ENCODE peak calls at places on chromosomes 4 and X, in eight cellular contexts. One of them, this sample, is unnamed.

GRCh38 chr4:53019485-53020382 is 157.6 kb downstream of the RASL11B start:
- DNase-seq in brain microvascular endothelial cell: peak
- DNase-seq in RWPE2: no peak
- DNase-seq in COLO829: peak
- DNase-seq in NCI-H1105: no peak
- DNase-seq in anterior cingulate cortex: no peak
- DNase-seq in NCI-H774: no peak
- DNase-seq in body of pancreas: no peak
- DNase-seq in this sample: peak

GRCh38 chrX:104137496-104137895 is 19.3 kb downstream of the SLC25A53 start:
- DNase-seq in brain microvascular endothelial cell: peak
- DNase-seq in RWPE2: no peak
- DNase-seq in COLO829: no peak
- DNase-seq in NCI-H1105: no peak
- DNase-seq in anterior cingulate cortex: no peak
- DNase-seq in NCI-H774: no peak
- DNase-seq in body of pancreas: no peak
- DNase-seq in this sample: peak

GRCh38 chr4:188175288-188175687 is 36.0 kb downstream of the TRIML1 start:
- DNase-seq in brain microvascular endothelial cell: no peak
- DNase-seq in RWPE2: no peak
- DNase-seq in COLO829: no peak
- DNase-seq in NCI-H1105: no peak
- DNase-seq in anterior cingulate cortex: no peak
- DNase-seq in NCI-H774: no peak
- DNase-seq in body of pancreas: no peak
- DNase-seq in this sample: no peak

GRCh38 chrX:49106930-49107329 is 16.6 kb downstream of the GPKOW start:
- DNase-seq in brain microvascular endothelial cell: peak
- DNase-seq in RWPE2: no peak
- DNase-seq in COLO829: peak
- DNase-seq in NCI-H1105: no peak
- DNase-seq in anterior cingulate cortex: peak
- DNase-seq in NCI-H774: no peak
- DNase-seq in body of pancreas: peak
- DNase-seq in this sample: peak

GRCh38 chr4:97150966-97151365 is 992.3 kb downstream of the STPG2 start:
- DNase-seq in brain microvascular endothelial cell: no peak
- DNase-seq in RWPE2: no peak
- DNase-seq in COLO829: no peak
- DNase-seq in NCI-H1105: no peak
- DNase-seq in anterior cingulate cortex: no peak
- DNase-seq in NCI-H774: no peak
- DNase-seq in body of pancreas: no peak
- DNase-seq in this sample: no peak

GRCh38 chr4:20839957-20840356 is 139.7 kb downstream of the PACRGL start:
- DNase-seq in brain microvascular endothelial cell: peak
- DNase-seq in RWPE2: no peak
- DNase-seq in COLO829: peak
- DNase-seq in NCI-H1105: no peak
- DNase-seq in anterior cingulate cortex: no peak
- DNase-seq in NCI-H774: no peak
- DNase-seq in body of pancreas: no peak
- DNase-seq in this sample: peak

GRCh38 chr4:117596917-117597316 is 437.4 kb upstream of the NDST3 start:
- DNase-seq in brain microvascular endothelial cell: no peak
- DNase-seq in RWPE2: no peak
- DNase-seq in COLO829: no peak
- DNase-seq in NCI-H1105: no peak
- DNase-seq in anterior cingulate cortex: no peak
- DNase-seq in NCI-H774: no peak
- DNase-seq in body of pancreas: no peak
- DNase-seq in this sample: no peak

GRCh38 chr4:168380290-168380689 is 61.7 kb upstream of the DDX60 start:
- DNase-seq in brain microvascular endothelial cell: no peak
- DNase-seq in RWPE2: no peak
- DNase-seq in COLO829: no peak
- DNase-seq in NCI-H1105: no peak
- DNase-seq in anterior cingulate cortex: no peak
- DNase-seq in NCI-H774: no peak
- DNase-seq in body of pancreas: no peak
- DNase-seq in this sample: no peak

GRCh38 chr4:65943076-65943475 is 272.8 kb upstream of the EPHA5 start:
- DNase-seq in brain microvascular endothelial cell: peak
- DNase-seq in RWPE2: no peak
- DNase-seq in COLO829: peak
- DNase-seq in NCI-H1105: peak
- DNase-seq in anterior cingulate cortex: no peak
- DNase-seq in NCI-H774: no peak
- DNase-seq in body of pancreas: no peak
- DNase-seq in this sample: peak

GRCh38 chr4:155526452-155527169 is 140.0 kb upstream of the GUCY1A1 start:
- DNase-seq in brain microvascular endothelial cell: no peak
- DNase-seq in RWPE2: no peak
- DNase-seq in COLO829: no peak
- DNase-seq in NCI-H1105: no peak
- DNase-seq in anterior cingulate cortex: no peak
- DNase-seq in NCI-H774: no peak
- DNase-seq in body of pancreas: no peak
- DNase-seq in this sample: no peak

GRCh38 chr4:123603165-123603564 is 206.6 kb downstream of the SPRY1 start:
- DNase-seq in brain microvascular endothelial cell: peak
- DNase-seq in RWPE2: peak
- DNase-seq in COLO829: no peak
- DNase-seq in NCI-H1105: no peak
- DNase-seq in anterior cingulate cortex: no peak
- DNase-seq in NCI-H774: no peak
- DNase-seq in body of pancreas: peak
- DNase-seq in this sample: peak

GRCh38 chr4:54568184-54568583 is 89.6 kb upstream of the KIT start:
- DNase-seq in brain microvascular endothelial cell: peak
- DNase-seq in RWPE2: no peak
- DNase-seq in COLO829: peak
- DNase-seq in NCI-H1105: no peak
- DNase-seq in anterior cingulate cortex: no peak
- DNase-seq in NCI-H774: no peak
- DNase-seq in body of pancreas: no peak
- DNase-seq in this sample: peak

GRCh38 chrX:71910526-71911022 is at the start of gene NHSL2:
- DNase-seq in brain microvascular endothelial cell: no peak
- DNase-seq in RWPE2: no peak
- DNase-seq in COLO829: no peak
- DNase-seq in NCI-H1105: peak
- DNase-seq in anterior cingulate cortex: no peak
- DNase-seq in NCI-H774: no peak
- DNase-seq in body of pancreas: peak
- DNase-seq in this sample: peak

GRCh38 chr4:141524116-141524515 is 112.3 kb upstream of the IL15 start:
- DNase-seq in brain microvascular endothelial cell: no peak
- DNase-seq in RWPE2: no peak
- DNase-seq in COLO829: no peak
- DNase-seq in NCI-H1105: no peak
- DNase-seq in anterior cingulate cortex: no peak
- DNase-seq in NCI-H774: no peak
- DNase-seq in body of pancreas: no peak
- DNase-seq in this sample: peak

GRCh38 chr4:1195894-1196401 is 23.6 kb upstream of the SPON2 start:
- DNase-seq in brain microvascular endothelial cell: no peak
- DNase-seq in RWPE2: peak
- DNase-seq in COLO829: no peak
- DNase-seq in NCI-H1105: no peak
- DNase-seq in anterior cingulate cortex: no peak
- DNase-seq in NCI-H774: no peak
- DNase-seq in body of pancreas: no peak
- DNase-seq in this sample: no peak

GRCh38 chr4:18155062-18156041 is 133.8 kb upstream of the LCORL start:
- DNase-seq in brain microvascular endothelial cell: no peak
- DNase-seq in RWPE2: no peak
- DNase-seq in COLO829: no peak
- DNase-seq in NCI-H1105: no peak
- DNase-seq in anterior cingulate cortex: no peak
- DNase-seq in NCI-H774: no peak
- DNase-seq in body of pancreas: no peak
- DNase-seq in this sample: no peak

GRCh38 chr4:149973181-149973580 is 105.1 kb upstream of the DCLK2 start:
- DNase-seq in brain microvascular endothelial cell: no peak
- DNase-seq in RWPE2: no peak
- DNase-seq in COLO829: no peak
- DNase-seq in NCI-H1105: no peak
- DNase-seq in anterior cingulate cortex: no peak
- DNase-seq in NCI-H774: no peak
- DNase-seq in body of pancreas: no peak
- DNase-seq in this sample: no peak

GRCh38 chr4:186755550-186756519 is 32.2 kb upstream of the FAT1 start:
- DNase-seq in brain microvascular endothelial cell: no peak
- DNase-seq in RWPE2: no peak
- DNase-seq in COLO829: no peak
- DNase-seq in NCI-H1105: no peak
- DNase-seq in anterior cingulate cortex: no peak
- DNase-seq in NCI-H774: no peak
- DNase-seq in body of pancreas: no peak
- DNase-seq in this sample: no peak

GRCh38 chrX:153922932-153923857 is 2.9 kb downstream of the ARHGAP4 start:
- DNase-seq in brain microvascular endothelial cell: no peak
- DNase-seq in RWPE2: no peak
- DNase-seq in COLO829: no peak
- DNase-seq in NCI-H1105: peak
- DNase-seq in anterior cingulate cortex: peak
- DNase-seq in NCI-H774: no peak
- DNase-seq in body of pancreas: peak
- DNase-seq in this sample: peak

GRCh38 chr4:54487491-54487890 is 170.3 kb upstream of the KIT start:
- DNase-seq in brain microvascular endothelial cell: peak
- DNase-seq in RWPE2: no peak
- DNase-seq in COLO829: no peak
- DNase-seq in NCI-H1105: no peak
- DNase-seq in anterior cingulate cortex: no peak
- DNase-seq in NCI-H774: no peak
- DNase-seq in body of pancreas: no peak
- DNase-seq in this sample: peak

GRCh38 chrX:113001836-113002235 is 161.2 kb upstream of the AMOT start:
- DNase-seq in brain microvascular endothelial cell: no peak
- DNase-seq in RWPE2: no peak
- DNase-seq in COLO829: no peak
- DNase-seq in NCI-H1105: no peak
- DNase-seq in anterior cingulate cortex: no peak
- DNase-seq in NCI-H774: no peak
- DNase-seq in body of pancreas: no peak
- DNase-seq in this sample: no peak

GRCh38 chrX:137479394-137479793 is 86.5 kb upstream of the ZIC3 start:
- DNase-seq in brain microvascular endothelial cell: no peak
- DNase-seq in RWPE2: no peak
- DNase-seq in COLO829: no peak
- DNase-seq in NCI-H1105: peak
- DNase-seq in anterior cingulate cortex: no peak
- DNase-seq in NCI-H774: peak
- DNase-seq in body of pancreas: peak
- DNase-seq in this sample: no peak

GRCh38 chr4:75498041-75498440 is 16.2 kb downstream of the RCHY1 start:
- DNase-seq in brain microvascular endothelial cell: no peak
- DNase-seq in RWPE2: no peak
- DNase-seq in COLO829: no peak
- DNase-seq in NCI-H1105: no peak
- DNase-seq in anterior cingulate cortex: no peak
- DNase-seq in NCI-H774: no peak
- DNase-seq in body of pancreas: no peak
- DNase-seq in this sample: peak

GRCh38 chrX:21373637-21374162 is 518 bp upstream of the CNKSR2 start:
- DNase-seq in brain microvascular endothelial cell: no peak
- DNase-seq in RWPE2: no peak
- DNase-seq in COLO829: no peak
- DNase-seq in NCI-H1105: peak
- DNase-seq in anterior cingulate cortex: no peak
- DNase-seq in NCI-H774: peak
- DNase-seq in body of pancreas: peak
- DNase-seq in this sample: no peak

GRCh38 chrX:56802921-56803848 is 74.1 kb downstream of the NBDY start:
- DNase-seq in brain microvascular endothelial cell: peak
- DNase-seq in RWPE2: no peak
- DNase-seq in COLO829: no peak
- DNase-seq in NCI-H1105: peak
- DNase-seq in anterior cingulate cortex: peak
- DNase-seq in NCI-H774: no peak
- DNase-seq in body of pancreas: no peak
- DNase-seq in this sample: peak

GRCh38 chrX:110086916-110087484 is 84.1 kb downstream of the TMEM164 start:
- DNase-seq in brain microvascular endothelial cell: peak
- DNase-seq in RWPE2: no peak
- DNase-seq in COLO829: peak
- DNase-seq in NCI-H1105: no peak
- DNase-seq in anterior cingulate cortex: no peak
- DNase-seq in NCI-H774: no peak
- DNase-seq in body of pancreas: no peak
- DNase-seq in this sample: peak

GRCh38 chr4:23818097-23818648 is 71.7 kb downstream of the PPARGC1A start:
- DNase-seq in brain microvascular endothelial cell: no peak
- DNase-seq in RWPE2: no peak
- DNase-seq in COLO829: no peak
- DNase-seq in NCI-H1105: peak
- DNase-seq in anterior cingulate cortex: no peak
- DNase-seq in NCI-H774: peak
- DNase-seq in body of pancreas: no peak
- DNase-seq in this sample: no peak

GRCh38 chrX:7614616-7615015 is 228.4 kb upstream of the VCX start:
- DNase-seq in brain microvascular endothelial cell: no peak
- DNase-seq in RWPE2: no peak
- DNase-seq in COLO829: no peak
- DNase-seq in NCI-H1105: peak
- DNase-seq in anterior cingulate cortex: no peak
- DNase-seq in NCI-H774: peak
- DNase-seq in body of pancreas: no peak
- DNase-seq in this sample: no peak

GRCh38 chr4:140162596-140162995 is 8.6 kb upstream of the MAML3 start:
- DNase-seq in brain microvascular endothelial cell: no peak
- DNase-seq in RWPE2: no peak
- DNase-seq in COLO829: no peak
- DNase-seq in NCI-H1105: no peak
- DNase-seq in anterior cingulate cortex: no peak
- DNase-seq in NCI-H774: no peak
- DNase-seq in body of pancreas: no peak
- DNase-seq in this sample: no peak

GRCh38 chrX:3295731-3296130 is 50.7 kb downstream of the MXRA5 start:
- DNase-seq in brain microvascular endothelial cell: peak
- DNase-seq in RWPE2: no peak
- DNase-seq in COLO829: peak
- DNase-seq in NCI-H1105: no peak
- DNase-seq in anterior cingulate cortex: no peak
- DNase-seq in NCI-H774: no peak
- DNase-seq in body of pancreas: no peak
- DNase-seq in this sample: no peak

GRCh38 chr4:165971446-165971845 is 98.4 kb downstream of the TLL1 start:
- DNase-seq in brain microvascular endothelial cell: no peak
- DNase-seq in RWPE2: no peak
- DNase-seq in COLO829: no peak
- DNase-seq in NCI-H1105: no peak
- DNase-seq in anterior cingulate cortex: no peak
- DNase-seq in NCI-H774: no peak
- DNase-seq in body of pancreas: no peak
- DNase-seq in this sample: no peak

GRCh38 chr4:78059524-78059889 is 2.4 kb downstream of the FRAS1 start:
- DNase-seq in brain microvascular endothelial cell: peak
- DNase-seq in RWPE2: no peak
- DNase-seq in COLO829: peak
- DNase-seq in NCI-H1105: peak
- DNase-seq in anterior cingulate cortex: no peak
- DNase-seq in NCI-H774: peak
- DNase-seq in body of pancreas: peak
- DNase-seq in this sample: peak

GRCh38 chr4:149914521-149915115 is 99.0 kb upstream of the IQCM start:
- DNase-seq in brain microvascular endothelial cell: peak
- DNase-seq in RWPE2: no peak
- DNase-seq in COLO829: peak
- DNase-seq in NCI-H1105: peak
- DNase-seq in anterior cingulate cortex: no peak
- DNase-seq in NCI-H774: no peak
- DNase-seq in body of pancreas: peak
- DNase-seq in this sample: peak

GRCh38 chr4:94253036-94253435 is 45.4 kb downstream of the SMARCAD1 start:
- DNase-seq in brain microvascular endothelial cell: peak
- DNase-seq in RWPE2: no peak
- DNase-seq in COLO829: no peak
- DNase-seq in NCI-H1105: no peak
- DNase-seq in anterior cingulate cortex: no peak
- DNase-seq in NCI-H774: no peak
- DNase-seq in body of pancreas: no peak
- DNase-seq in this sample: peak

This sample was measured in astrocyte.